ENCODE peak calls at places on chromosomes 13 and 19, in five cellular contexts. X is osteoblast, U is body of pancreas, Y is heart left ventricle, D is suprapubic skin. M is an unnamed sample.

GRCh38 chr19:31338069-31338767 is 11.0 kb downstream of the TSHZ3 start:
- DNase-seq in X (no peak), Y (peak; percentile 57), D (no peak), U (peak; percentile 30), M (peak; percentile 82)

GRCh38 chr19:1252818-1253513 is 4.6 kb downstream of the MIDN start:
- DNase-seq in U (peak; percentile 94), X (peak; percentile 100), Y (peak; percentile 88), D (peak; percentile 96), M (peak; percentile 91)

GRCh38 chr13:114311908-114312307 is 2.4 kb upstream of the CHAMP1 start:
- DNase-seq in D (no peak), U (no peak), X (no peak), Y (no peak), M (no peak)

GRCh38 chr19:39032164-39032918 is at the start of gene FBXO27:
- DNase-seq in X (peak; percentile 86), U (peak; percentile 31), Y (peak; percentile 27), D (peak; percentile 84), M (peak; percentile 20)

GRCh38 chr13:42137856-42138537 is 89.5 kb downstream of the DGKH start:
- DNase-seq in D (no peak), Y (no peak), X (no peak), U (no peak), M (no peak)

GRCh38 chr13:62293081-62293480 is 877.4 kb upstream of the PCDH20 start:
- DNase-seq in D (no peak), X (no peak), U (no peak), Y (no peak), M (no peak)

GRCh38 chr19:34082289-34083077 is 89.8 kb upstream of the LSM14A start:
- DNase-seq in U (no peak), Y (no peak), X (no peak), D (no peak), M (no peak)

GRCh38 chr13:93290503-93290902 is 63.9 kb downstream of the GPC6 start:
- DNase-seq in X (no peak), D (no peak), Y (no peak), U (no peak), M (no peak)

GRCh38 chr13:63636231-63636993 is 2220.8 kb upstream of the PCDH20 start:
- DNase-seq in Y (no peak), D (no peak), U (no peak), X (no peak), M (no peak)

GRCh38 chr19:57812201-57812600 is 2.5 kb downstream of the ZNF552 start:
- DNase-seq in U (no peak), Y (no peak), X (no peak), D (no peak), M (no peak)

GRCh38 chr13:49303533-49304252 is 56.0 kb downstream of the CDADC1 start:
- DNase-seq in D (no peak), U (peak; percentile 80), X (peak; percentile 57), Y (no peak), M (peak; percentile 74)

GRCh38 chr19:50383307-50383851 is 768 bp upstream of the POLD1 start:
- DNase-seq in D (no peak), Y (no peak), X (no peak), U (no peak), M (no peak)

GRCh38 chr13:91356919-91357612 is 9.6 kb downstream of the MIR17HG start:
- DNase-seq in Y (no peak), U (no peak), D (no peak), X (no peak), M (no peak)

GRCh38 chr19:39398297-39398864 is 7.2 kb downstream of the MED29 start:
- DNase-seq in Y (peak; percentile 78), U (peak; percentile 50), D (peak; percentile 92), X (peak; percentile 91), M (peak; percentile 53)

GRCh38 chr13:48069573-48069972 is 25.3 kb downstream of the MED4 start:
- DNase-seq in X (no peak), Y (no peak), U (no peak), D (no peak), M (no peak)

GRCh38 chr19:31145021-31145420 is 204.2 kb downstream of the TSHZ3 start:
- DNase-seq in U (no peak), Y (no peak), D (no peak), X (peak; percentile 3), M (no peak)

GRCh38 chr13:33743438-33744368 is 74.2 kb upstream of the RFC3 start:
- DNase-seq in X (no peak), U (no peak), Y (no peak), D (no peak), M (no peak)

GRCh38 chr13:34346626-34347025 is 528.7 kb downstream of the RFC3 start:
- DNase-seq in D (no peak), X (no peak), U (no peak), Y (no peak), M (no peak)

GRCh38 chr13:60654405-60654804 is 257.4 kb downstream of the TDRD3 start:
- DNase-seq in X (no peak), U (peak; percentile 36), Y (peak; percentile 37), D (no peak), M (peak; percentile 52)

GRCh38 chr19:21699197-21699596 is 68.2 kb downstream of the ZNF100 start:
- DNase-seq in U (no peak), Y (no peak), D (no peak), X (no peak), M (no peak)

GRCh38 chr13:87234981-87235380 is 436.2 kb upstream of the SLITRK5 start:
- DNase-seq in D (no peak), U (no peak), Y (no peak), X (no peak), M (no peak)

GRCh38 chr13:85283408-85283807 is 515.8 kb downstream of the SLITRK6 start:
- DNase-seq in X (no peak), D (no peak), U (no peak), Y (no peak), M (no peak)

GRCh38 chr13:43797869-43798268 is 11.1 kb upstream of the ENOX1 start:
- DNase-seq in D (no peak), U (no peak), X (peak; percentile 77), Y (no peak), M (no peak)

GRCh38 chr19:32339988-32340874 is 5.2 kb upstream of the ZNF507 start:
- DNase-seq in Y (peak; percentile 65), U (peak; percentile 73), X (peak; percentile 90), D (no peak), M (peak; percentile 81)

GRCh38 chr13:51958217-51958547 is 53.1 kb downstream of the ATP7B start:
- DNase-seq in D (no peak), X (no peak), Y (no peak), U (no peak), M (no peak)

GRCh38 chr19:30237146-30237545 is 135.0 kb upstream of the ZNF536 start:
- DNase-seq in X (no peak), Y (no peak), D (no peak), U (no peak), M (no peak)

GRCh38 chr19:31282346-31282745 is 66.9 kb downstream of the TSHZ3 start:
- DNase-seq in D (no peak), X (no peak), Y (no peak), U (no peak), M (no peak)

GRCh38 chr13:30305456-30305855 is 1.9 kb downstream of the KATNAL1 start:
- DNase-seq in D (no peak), X (no peak), U (no peak), Y (no peak), M (no peak)

GRCh38 chr19:13623686-13624405 is 117.6 kb upstream of the CACNA1A start:
- DNase-seq in D (no peak), X (no peak), U (no peak), Y (no peak), M (no peak)
- H3K27me3 ChIP-seq in D (peaks cover 77% of the 10 kb centered on the region), X (peaks cover 20% of the 10 kb centered on the region), U (peaks cover 10% of the 10 kb centered on the region), Y (peaks cover 67% of the 10 kb centered on the region), M (no peaks in the 10 kb centered on the region)

DNA sequence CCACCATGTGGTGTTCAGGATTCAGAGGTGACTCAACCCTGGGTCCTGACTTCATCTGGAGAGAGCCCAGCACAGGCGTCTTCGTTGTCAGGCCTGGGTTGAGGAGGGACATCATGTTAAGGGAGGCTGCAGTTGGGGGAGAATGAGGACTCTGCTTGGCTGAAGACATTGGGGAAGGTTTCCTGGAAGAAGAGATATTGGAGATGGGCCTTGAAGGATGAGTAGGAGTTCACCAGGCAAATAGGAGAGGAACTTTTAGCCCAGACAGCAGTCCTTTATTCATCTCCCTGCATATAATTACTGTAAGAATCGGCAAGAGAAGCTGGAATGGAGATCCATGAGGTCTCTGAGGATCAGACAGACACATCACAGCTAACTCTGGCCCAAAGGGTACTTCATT is 38.9 kb downstream of the VAV1 start:
- DNase-seq in D (no peak), U (no peak), Y (no peak), X (no peak), M (no peak)
- H3K27me3 ChIP-seq in D (no peaks in the 10 kb centered on the region), U (no peaks in the 10 kb centered on the region), Y (peaks cover 4% of the 10 kb centered on the region), X (no peaks in the 10 kb centered on the region), M (no peaks in the 10 kb centered on the region)

DNA sequence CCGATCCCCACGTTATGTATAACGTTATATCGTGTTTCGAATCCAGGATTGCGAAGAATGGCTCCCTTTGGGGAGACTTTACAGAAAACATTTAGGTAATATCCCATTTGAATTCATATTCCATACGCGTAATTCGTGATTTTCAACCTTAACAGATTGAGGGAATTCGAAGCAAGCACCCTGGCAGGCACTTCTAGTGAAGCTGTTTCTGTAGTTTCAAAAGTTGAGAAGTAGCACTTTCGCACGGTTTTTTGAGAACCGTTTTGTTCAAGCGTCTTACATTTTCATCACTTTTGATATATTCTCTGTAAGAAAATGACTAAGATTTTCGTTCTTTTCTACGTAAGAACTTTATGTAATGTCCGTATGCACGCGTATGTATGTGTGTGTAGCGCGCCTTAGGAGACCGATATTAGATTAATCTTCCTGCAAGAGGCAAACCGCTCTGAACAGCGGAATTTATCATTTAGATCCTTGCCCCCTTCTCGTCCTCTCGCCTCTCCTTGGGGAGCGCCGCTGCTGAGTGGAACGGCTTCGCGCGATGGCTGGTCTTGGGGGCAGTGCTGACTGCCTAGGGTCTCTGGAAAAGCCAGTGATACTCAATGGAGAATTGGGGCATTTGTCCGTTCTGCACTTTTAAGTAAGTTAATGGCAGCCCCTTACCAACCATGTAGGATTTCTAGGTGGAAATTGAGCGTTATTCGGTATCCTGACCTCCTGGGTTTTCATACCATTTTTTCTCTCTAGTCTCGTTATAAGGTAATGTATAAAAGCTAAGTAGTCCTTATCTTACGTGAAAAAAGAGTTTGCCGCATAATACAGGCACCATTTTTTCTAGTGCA is 4.8 kb downstream of the MAB21L1 start:
- DNase-seq in U (no peak), X (peak; percentile 63), Y (no peak), D (no peak), M (no peak)
- H3K27me3 ChIP-seq in U (no peaks in the 10 kb centered on the region), X (peaks cover 4% of the 10 kb centered on the region), Y (no peaks in the 10 kb centered on the region), D (peaks cover 61% of the 10 kb centered on the region), M (no peaks in the 10 kb centered on the region)

DNA sequence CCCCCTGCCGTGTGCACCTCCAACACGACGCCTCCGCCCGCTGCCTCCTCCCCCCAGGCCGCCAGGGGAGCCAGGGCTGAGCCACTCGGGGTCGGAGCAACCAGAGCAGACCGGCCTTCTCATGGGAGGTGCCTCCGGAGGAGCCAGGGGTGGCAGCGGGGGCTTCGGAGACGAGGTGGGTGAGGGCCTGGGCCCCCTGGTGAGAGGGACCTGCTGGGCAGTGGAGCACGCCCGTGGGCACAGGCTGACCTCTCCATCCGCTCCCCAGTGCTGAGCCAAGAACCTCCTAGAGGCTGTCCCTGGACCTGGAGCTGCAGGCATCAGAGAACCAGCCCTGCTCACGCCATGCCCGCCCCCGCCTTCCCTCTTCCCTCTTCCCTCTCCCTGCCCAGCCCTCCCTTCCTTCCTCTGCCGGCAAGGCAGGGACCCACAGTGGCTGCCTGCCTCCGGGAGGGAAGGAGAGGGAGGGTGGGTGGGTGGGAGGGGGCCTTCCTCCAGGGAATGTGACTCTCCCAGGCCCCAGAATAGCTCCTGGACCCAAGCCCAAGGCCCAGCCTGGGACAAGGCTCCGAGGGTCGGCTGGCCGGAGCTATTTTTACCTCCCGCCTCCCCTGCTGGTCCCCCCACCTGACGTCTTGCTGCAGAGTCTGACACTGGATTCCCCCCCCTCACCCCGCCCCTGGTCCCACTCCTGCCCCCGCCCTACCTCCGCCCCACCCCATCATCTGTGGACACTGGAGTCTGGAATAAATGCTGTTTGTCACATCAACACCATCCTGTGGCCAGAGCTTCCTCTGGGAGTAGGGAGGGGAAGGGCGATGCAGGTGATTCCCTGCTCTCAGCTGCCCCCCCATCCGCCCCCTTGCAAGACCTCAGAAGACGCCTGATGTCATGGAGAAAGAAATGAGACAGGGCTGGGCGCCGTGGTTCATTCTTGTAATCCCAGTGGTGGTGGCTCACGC is 12.0 kb downstream of the BCAM start:
- DNase-seq in U (peak; percentile 23), D (no peak), X (peak; percentile 90), Y (peak; percentile 88), M (peak; percentile 42)
- H3K27me3 ChIP-seq in U (no peaks in the 10 kb centered on the region), D (no peaks in the 10 kb centered on the region), X (peaks cover 5% of the 10 kb centered on the region), Y (no peaks in the 10 kb centered on the region), M (no peaks in the 10 kb centered on the region)

M was measured in thyroid gland.